ENCODE peak calls at places on chromosome 4, in five cellular contexts. J is progenitor cell of endocrine pancreas; R is CD4-positive, alpha-beta T cell; W is osteoblast; O is NCI-H2171 treated with DMSO at 0.1 percent for 48 hours. E is an unnamed sample.

GRCh38 chr4:107468812-107469211 is 251.2 kb downstream of the PAPSS1 start:
- DNase-seq in J (no peak), R (no peak), O (no peak), W (no peak), E (no peak)

GRCh38 chr4:72858328-72858727 is 211.2 kb downstream of the COX18 start:
- DNase-seq in W (no peak), J (no peak), O (no peak), R (no peak), E (no peak)

GRCh38 chr4:183610033-183610432 is 49.0 kb downstream of the RWDD4 start:
- DNase-seq in R (no peak), J (no peak), O (no peak), W (peak), E (no peak)

GRCh38 chr4:78556655-78557054 is 5.1 kb downstream of the ANXA3 start:
- DNase-seq in R (no peak), J (no peak), W (no peak), O (no peak), E (no peak)

GRCh38 chr4:112099701-112100289 is 45.5 kb upstream of the FAM241A start:
- DNase-seq in O (peak), W (no peak), J (no peak), R (no peak), E (no peak)

GRCh38 chr4:86129546-86129945 is 230.3 kb downstream of the MAPK10 start:
- DNase-seq in J (no peak), R (no peak), W (no peak), O (no peak), E (no peak)

GRCh38 chr4:26069218-26069617 is 155.2 kb downstream of the SMIM20 start:
- DNase-seq in W (no peak), J (no peak), R (no peak), O (no peak), E (no peak)

GRCh38 chr4:163269874-163270273 is 62.5 kb downstream of the NPY1R start:
- DNase-seq in J (no peak), O (no peak), W (no peak), R (no peak), E (no peak)

GRCh38 chr4:7045961-7046921 is 3.1 kb downstream of the TADA2B start:
- DNase-seq in R (no peak), W (peak), O (no peak), J (no peak), E (no peak)